ENCODE peak calls at places on chromosomes 11 and 22, in eight cellular contexts. One of them, this sample, is unnamed.

GRCh38 chr11:11843233-11843632 is 1.5 kb downstream of the USP47 start:
- ATAC-seq in HCT116: no peak
- ATAC-seq in Panc1: no peak
- ATAC-seq in HepG2: no peak
- ATAC-seq in GM12878: peak; percentile 17
- ATAC-seq in upper lobe of left lung: no peak
- ATAC-seq in K562: peak; percentile 25
- ATAC-seq in GM23338: no peak
- ATAC-seq in this sample: peak; percentile 65

GRCh38 chr22:39087881-39088687 is 9.0 kb upstream of the APOBEC3H start:
- ATAC-seq in HCT116: peak; percentile 82
- ATAC-seq in Panc1: peak; percentile 57
- ATAC-seq in HepG2: peak; percentile 56
- ATAC-seq in GM12878: no peak
- ATAC-seq in upper lobe of left lung: peak; percentile 6
- ATAC-seq in K562: peak; percentile 87
- ATAC-seq in GM23338: peak; percentile 92
- ATAC-seq in this sample: peak; percentile 72

GRCh38 chr22:47245786-47246185 is 483.3 kb downstream of the TBC1D22A start:
- ATAC-seq in HCT116: no peak
- ATAC-seq in Panc1: no peak
- ATAC-seq in HepG2: no peak
- ATAC-seq in GM12878: no peak
- ATAC-seq in upper lobe of left lung: no peak
- ATAC-seq in K562: no peak
- ATAC-seq in GM23338: no peak
- ATAC-seq in this sample: no peak

GRCh38 chr22:20264614-20265452 is 3.3 kb downstream of the RTN4R start:
- ATAC-seq in HCT116: no peak
- ATAC-seq in Panc1: no peak
- ATAC-seq in HepG2: peak; percentile 68
- ATAC-seq in GM12878: no peak
- ATAC-seq in upper lobe of left lung: no peak
- ATAC-seq in K562: no peak
- ATAC-seq in GM23338: no peak
- ATAC-seq in this sample: no peak

GRCh38 chr11:74288911-74289310 is 22.5 kb downstream of the P4HA3 start:
- ATAC-seq in HCT116: no peak
- ATAC-seq in Panc1: no peak
- ATAC-seq in HepG2: no peak
- ATAC-seq in GM12878: no peak
- ATAC-seq in upper lobe of left lung: peak; percentile 77
- ATAC-seq in K562: no peak
- ATAC-seq in GM23338: no peak
- ATAC-seq in this sample: no peak

GRCh38 chr22:25390297-25391240 is 171.1 kb downstream of the CRYBB2 start:
- ATAC-seq in HCT116: no peak
- ATAC-seq in Panc1: no peak
- ATAC-seq in HepG2: peak; percentile 86
- ATAC-seq in GM12878: no peak
- ATAC-seq in upper lobe of left lung: no peak
- ATAC-seq in K562: no peak
- ATAC-seq in GM23338: no peak
- ATAC-seq in this sample: no peak

GRCh38 chr22:50399751-50400331 is 56.7 kb downstream of the PPP6R2 start:
- ATAC-seq in HCT116: peak; percentile 97
- ATAC-seq in Panc1: peak; percentile 83
- ATAC-seq in HepG2: peak; percentile 71
- ATAC-seq in GM12878: peak; percentile 84
- ATAC-seq in upper lobe of left lung: peak; percentile 72
- ATAC-seq in K562: peak; percentile 98
- ATAC-seq in GM23338: peak; percentile 98
- ATAC-seq in this sample: peak; percentile 40

GRCh38 chr11:72696866-72697428 is 22.7 kb upstream of the PDE2A start:
- ATAC-seq in HCT116: peak; percentile 52
- ATAC-seq in Panc1: peak; percentile 43
- ATAC-seq in HepG2: no peak
- ATAC-seq in GM12878: no peak
- ATAC-seq in upper lobe of left lung: peak; percentile 90
- ATAC-seq in K562: peak; percentile 100
- ATAC-seq in GM23338: peak; percentile 91
- ATAC-seq in this sample: peak; percentile 79

GRCh38 chr22:34975721-34976120 is 90.2 kb upstream of the ISX start:
- ATAC-seq in HCT116: peak; percentile 75
- ATAC-seq in Panc1: no peak
- ATAC-seq in HepG2: peak; percentile 72
- ATAC-seq in GM12878: no peak
- ATAC-seq in upper lobe of left lung: no peak
- ATAC-seq in K562: peak; percentile 76
- ATAC-seq in GM23338: peak; percentile 75
- ATAC-seq in this sample: no peak

GRCh38 chr11:72238492-72239295 is 5.3 kb downstream of the PHOX2A start:
- ATAC-seq in HCT116: peak; percentile 4
- ATAC-seq in Panc1: no peak
- ATAC-seq in HepG2: no peak
- ATAC-seq in GM12878: no peak
- ATAC-seq in upper lobe of left lung: no peak
- ATAC-seq in K562: peak; percentile 4
- ATAC-seq in GM23338: peak; percentile 11
- ATAC-seq in this sample: no peak

GRCh38 chr11:121625784-121626506 is 173.2 kb upstream of the SORL1-AS1 start:
- ATAC-seq in HCT116: no peak
- ATAC-seq in Panc1: no peak
- ATAC-seq in HepG2: no peak
- ATAC-seq in GM12878: no peak
- ATAC-seq in upper lobe of left lung: peak; percentile 29
- ATAC-seq in K562: no peak
- ATAC-seq in GM23338: no peak
- ATAC-seq in this sample: peak; percentile 88

GRCh38 chr11:121564948-121565684 is 112.3 kb upstream of the SORL1-AS1 start:
- ATAC-seq in HCT116: no peak
- ATAC-seq in Panc1: no peak
- ATAC-seq in HepG2: peak; percentile 86
- ATAC-seq in GM12878: no peak
- ATAC-seq in upper lobe of left lung: no peak
- ATAC-seq in K562: no peak
- ATAC-seq in GM23338: no peak
- ATAC-seq in this sample: no peak

GRCh38 chr22:44667829-44668189 is 34.2 kb upstream of the PRR5 start:
- ATAC-seq in HCT116: no peak
- ATAC-seq in Panc1: no peak
- ATAC-seq in HepG2: peak; percentile 15
- ATAC-seq in GM12878: peak; percentile 8
- ATAC-seq in upper lobe of left lung: no peak
- ATAC-seq in K562: no peak
- ATAC-seq in GM23338: peak; percentile 11
- ATAC-seq in this sample: no peak

GRCh38 chr22:44668190-44668885 is 33.7 kb upstream of the PRR5 start:
- ATAC-seq in HCT116: no peak
- ATAC-seq in Panc1: peak; percentile 79
- ATAC-seq in HepG2: peak; percentile 46
- ATAC-seq in GM12878: no peak
- ATAC-seq in upper lobe of left lung: peak; percentile 77
- ATAC-seq in K562: peak; percentile 44
- ATAC-seq in GM23338: peak; percentile 79
- ATAC-seq in this sample: peak; percentile 71

GRCh38 chr22:44668886-44669724 is 32.9 kb upstream of the PRR5 start:
- ATAC-seq in HCT116: no peak
- ATAC-seq in Panc1: peak; percentile 36
- ATAC-seq in HepG2: no peak
- ATAC-seq in GM12878: no peak
- ATAC-seq in upper lobe of left lung: no peak
- ATAC-seq in K562: no peak
- ATAC-seq in GM23338: no peak
- ATAC-seq in this sample: no peak

GRCh38 chr22:44670220-44670983 is 31.6 kb upstream of the PRR5 start:
- ATAC-seq in HCT116: no peak
- ATAC-seq in Panc1: no peak
- ATAC-seq in HepG2: no peak
- ATAC-seq in GM12878: no peak
- ATAC-seq in upper lobe of left lung: no peak
- ATAC-seq in K562: no peak
- ATAC-seq in GM23338: no peak
- ATAC-seq in this sample: no peak

DNA sequence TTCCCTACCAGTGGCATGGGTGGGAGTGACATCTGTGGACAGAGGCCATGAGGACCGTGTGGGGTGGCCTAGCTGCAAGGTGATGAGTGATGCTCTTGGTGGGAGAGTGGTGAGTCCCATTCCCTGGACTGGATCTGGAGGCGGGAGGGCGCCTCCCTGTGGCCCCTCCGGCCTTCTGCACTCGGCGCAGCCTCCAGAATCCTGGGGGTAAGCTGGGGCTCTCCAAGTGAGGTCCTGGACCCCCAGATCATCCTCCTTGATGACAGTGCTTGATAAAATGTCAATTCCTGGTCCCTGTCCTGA is 32.3 kb upstream of the PRR5 start:
- ATAC-seq in HCT116: peak; percentile 74
- ATAC-seq in Panc1: peak; percentile 69
- ATAC-seq in HepG2: peak; percentile 66
- ATAC-seq in GM12878: no peak
- ATAC-seq in upper lobe of left lung: peak; percentile 9
- ATAC-seq in K562: peak; percentile 85
- ATAC-seq in GM23338: peak; percentile 71
- ATAC-seq in this sample: no peak
- H3K4me3 ChIP-seq in HCT116: no peak overlapping the region
- H3K4me3 ChIP-seq in Panc1: no peak overlapping the region
- H3K4me3 ChIP-seq in HepG2: no peak overlapping the region
- H3K4me3 ChIP-seq in GM12878: no peak overlapping the region
- H3K4me3 ChIP-seq in upper lobe of left lung: no peak overlapping the region
- H3K4me3 ChIP-seq in K562: no peak overlapping the region
- H3K4me3 ChIP-seq in GM23338: peak overlapping the region; percentile 57
- H3K4me3 ChIP-seq in this sample: peak overlapping the region; percentile 69

GRCh38 chr22:29260601-29261315 is 7.0 kb downstream of the RHBDD3 start:
- ATAC-seq in HCT116: peak; percentile 18
- ATAC-seq in Panc1: peak; percentile 37
- ATAC-seq in HepG2: no peak
- ATAC-seq in GM12878: peak; percentile 4
- ATAC-seq in upper lobe of left lung: no peak
- ATAC-seq in K562: no peak
- ATAC-seq in GM23338: no peak
- ATAC-seq in this sample: no peak
- TF ChIP-seq POLR2AphosphoS5 in HCT116: no peak
- TF ChIP-seq POLR2AphosphoS5 in Panc1: no peak
- TF ChIP-seq POLR2AphosphoS5 in HepG2: no peak
- TF ChIP-seq POLR2AphosphoS5 in GM12878: no peak
- TF ChIP-seq POLR2AphosphoS5 in upper lobe of left lung: no peak
- TF ChIP-seq POLR2AphosphoS5 in K562: no peak
- TF ChIP-seq POLR2AphosphoS5 in GM23338: no peak
- TF ChIP-seq POLR2AphosphoS5 in this sample: no peak

GRCh38 chr11:33376331-33377099 is 119.3 kb downstream of the HIPK3 start:
- ATAC-seq in HCT116: peak; percentile 56
- ATAC-seq in Panc1: peak; percentile 69
- ATAC-seq in HepG2: peak; percentile 68
- ATAC-seq in GM12878: peak; percentile 39
- ATAC-seq in upper lobe of left lung: peak; percentile 33
- ATAC-seq in K562: no peak
- ATAC-seq in GM23338: peak; percentile 75
- ATAC-seq in this sample: peak; percentile 14
- H3K4me3 ChIP-seq in HCT116: no peak overlapping the region
- H3K4me3 ChIP-seq in Panc1: peak overlapping the region; percentile 69
- H3K4me3 ChIP-seq in HepG2: peak overlapping the region; percentile 10
- H3K4me3 ChIP-seq in GM12878: peak overlapping the region; percentile 50
- H3K4me3 ChIP-seq in upper lobe of left lung: no peak overlapping the region
- H3K4me3 ChIP-seq in K562: no peak overlapping the region
- H3K4me3 ChIP-seq in GM23338: peak overlapping the region; percentile 61
- H3K4me3 ChIP-seq in this sample: peak overlapping the region; percentile 58

DNA sequence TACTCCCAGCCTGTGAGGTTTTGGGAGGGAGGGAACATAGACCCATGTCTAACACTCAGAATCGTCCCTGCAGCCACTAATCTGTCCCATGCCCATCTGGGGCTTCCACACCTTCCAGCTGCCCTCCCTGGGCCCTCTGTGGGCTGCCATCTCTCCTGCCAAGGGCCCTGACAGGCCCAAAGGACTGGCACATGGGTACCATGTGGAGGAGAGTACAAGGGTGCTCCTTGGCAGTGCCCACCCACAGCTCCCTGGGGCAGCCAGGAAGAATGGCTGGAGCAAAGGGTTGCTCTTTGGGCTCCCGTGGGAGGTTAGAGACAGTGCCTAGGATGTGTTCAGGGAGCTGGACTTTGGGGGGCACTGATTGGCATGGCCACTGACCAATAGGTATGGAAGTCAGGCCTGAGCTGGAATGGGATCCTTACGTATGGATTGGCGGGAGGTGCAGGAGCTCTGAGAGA is 56.8 kb downstream of the CD82 start:
- ATAC-seq in HCT116: no peak
- ATAC-seq in Panc1: no peak
- ATAC-seq in HepG2: no peak
- ATAC-seq in GM12878: no peak
- ATAC-seq in upper lobe of left lung: no peak
- ATAC-seq in K562: no peak
- ATAC-seq in GM23338: no peak
- ATAC-seq in this sample: no peak
- TF ChIP-seq POLR2AphosphoS5 in HCT116: no peak
- TF ChIP-seq POLR2AphosphoS5 in Panc1: no peak
- TF ChIP-seq POLR2AphosphoS5 in HepG2: no peak
- TF ChIP-seq POLR2AphosphoS5 in GM12878: no peak
- TF ChIP-seq POLR2AphosphoS5 in upper lobe of left lung: no peak
- TF ChIP-seq POLR2AphosphoS5 in K562: no peak
- TF ChIP-seq POLR2AphosphoS5 in GM23338: no peak
- TF ChIP-seq POLR2AphosphoS5 in this sample: no peak

GRCh38 chr22:36863281-36863680 is 2.5 kb downstream of the NCF4 start:
- ATAC-seq in HCT116: no peak
- ATAC-seq in Panc1: no peak
- ATAC-seq in HepG2: peak; percentile 30
- ATAC-seq in GM12878: no peak
- ATAC-seq in upper lobe of left lung: no peak
- ATAC-seq in K562: no peak
- ATAC-seq in GM23338: no peak
- ATAC-seq in this sample: no peak
- H3K4me3 ChIP-seq in HCT116: no peak overlapping the region
- H3K4me3 ChIP-seq in Panc1: no peak overlapping the region
- H3K4me3 ChIP-seq in HepG2: no peak overlapping the region
- H3K4me3 ChIP-seq in GM12878: peak overlapping the region; percentile 60
- H3K4me3 ChIP-seq in upper lobe of left lung: no peak overlapping the region
- H3K4me3 ChIP-seq in K562: no peak overlapping the region
- H3K4me3 ChIP-seq in GM23338: no peak overlapping the region
- H3K4me3 ChIP-seq in this sample: no peak overlapping the region

DNA sequence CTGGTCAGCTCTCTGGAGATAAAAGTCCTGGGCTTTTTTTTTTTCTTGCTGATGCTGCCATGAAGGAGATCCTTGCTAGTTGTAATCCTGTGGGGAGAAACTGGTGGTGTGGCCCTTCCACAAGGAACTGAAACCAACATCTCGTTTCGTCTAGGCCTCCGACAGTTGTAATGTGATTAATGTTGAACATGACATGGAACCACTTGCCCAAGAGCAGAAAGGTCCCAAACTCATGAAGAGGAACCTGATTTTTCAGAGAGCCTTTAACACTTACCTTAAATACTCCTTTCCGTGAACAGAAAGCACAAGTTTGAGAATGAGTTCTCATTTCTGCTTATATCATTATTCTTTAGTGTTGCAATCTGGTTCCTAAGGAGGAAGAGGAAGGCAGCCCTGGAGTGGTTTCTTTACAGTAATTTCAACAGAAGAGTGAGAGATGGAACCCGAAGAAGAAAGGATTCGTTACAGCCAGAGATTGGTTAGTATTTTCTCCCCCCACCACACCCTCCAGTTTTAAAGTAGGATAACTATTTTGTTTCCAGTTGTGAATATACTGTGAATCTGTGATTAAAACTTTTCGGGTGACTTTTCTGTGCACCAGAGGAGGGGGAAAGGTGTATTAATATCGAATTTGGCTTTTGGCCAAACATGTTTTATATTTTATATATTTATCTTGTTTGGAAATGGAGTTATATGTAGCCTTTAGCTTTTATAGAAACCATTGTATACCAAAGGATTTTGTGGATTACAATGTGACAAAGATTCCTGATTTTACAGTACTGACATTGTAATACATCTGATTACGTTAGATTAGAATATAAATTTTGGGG is 2.0 kb downstream of the KDM2A start:
- ATAC-seq in HCT116: no peak
- ATAC-seq in Panc1: no peak
- ATAC-seq in HepG2: no peak
- ATAC-seq in GM12878: peak; percentile 61
- ATAC-seq in upper lobe of left lung: no peak
- ATAC-seq in K562: peak; percentile 6
- ATAC-seq in GM23338: no peak
- ATAC-seq in this sample: no peak
- TF ChIP-seq POLR2AphosphoS5 in HCT116: no peak
- TF ChIP-seq POLR2AphosphoS5 in Panc1: no peak
- TF ChIP-seq POLR2AphosphoS5 in HepG2: no peak
- TF ChIP-seq POLR2AphosphoS5 in GM12878: peak; percentile 33
- TF ChIP-seq POLR2AphosphoS5 in upper lobe of left lung: no peak
- TF ChIP-seq POLR2AphosphoS5 in K562: no peak
- TF ChIP-seq POLR2AphosphoS5 in GM23338: no peak
- TF ChIP-seq POLR2AphosphoS5 in this sample: no peak